ENCODE peak calls at places on chromosomes 12 and 14, in seven cellular contexts. E, F, W, K, B, J and X are unnamed samples. For H3K36me3, the result is how much of the 10 kb centered on the place peaks cover.

GRCh38 chr12:126773491-126773890 is 1493.5 kb upstream of the TMEM132C start:
- DNase-seq in J (no peak), F (no peak), W (peak), E (no peak), B (no peak), K (no peak), X (no peak)

GRCh38 chr14:33646692-33647260 is 304.1 kb downstream of the EGLN3 start:
- DNase-seq in J (no peak), W (no peak), K (no peak), B (no peak), F (no peak), E (no peak), X (no peak)

GRCh38 chr14:102910442-102910841 is 12.0 kb upstream of the AMN start:
- DNase-seq in B (peak), W (no peak), E (no peak), F (no peak), K (no peak), J (no peak), X (no peak)

GRCh38 chr14:88613552-88614010 is 50.7 kb downstream of the ZC3H14 start:
- DNase-seq in K (peak), J (no peak), E (peak), F (no peak), B (no peak), W (no peak), X (no peak)

GRCh38 chr14:68191567-68192321 is 372.2 kb downstream of the RAD51B start:
- DNase-seq in K (peak), W (no peak), J (no peak), F (no peak), E (no peak), B (no peak), X (no peak)

GRCh38 chr12:68932123-68932700 is 759 bp downstream of the CPM start:
- DNase-seq in E (no peak), B (no peak), J (no peak), K (no peak), W (no peak), F (no peak), X (no peak)

GRCh38 chr14:104248203-104249055 is 110.0 kb downstream of the KIF26A start:
- DNase-seq in W (no peak), E (peak), K (no peak), J (no peak), B (no peak), F (no peak), X (no peak)

GRCh38 chr12:57069522-57069921 is 9.1 kb downstream of the NEMP1 start:
- DNase-seq in E (peak), K (peak), J (no peak), F (no peak), B (no peak), W (no peak), X (peak)

GRCh38 chr14:51552768-51553426 is 98.8 kb upstream of the FRMD6 start:
- DNase-seq in J (no peak), B (no peak), K (peak), F (no peak), W (no peak), E (no peak), X (no peak)

GRCh38 chr12:85065816-85066482 is 29.8 kb downstream of the LRRIQ1 start:
- DNase-seq in B (no peak), E (no peak), W (no peak), J (no peak), K (no peak), F (no peak), X (no peak)

GRCh38 chr12:49549735-49550710 is 11.2 kb downstream of the KCNH3 start:
- DNase-seq in E (no peak), F (no peak), B (no peak), J (no peak), W (no peak), K (no peak), X (peak)

GRCh38 chr14:99413972-99414371 is 66.7 kb downstream of the SETD3 start:
- DNase-seq in J (no peak), B (no peak), K (no peak), F (no peak), W (no peak), E (no peak), X (no peak)

GRCh38 chr12:26833692-26834168 is 736 bp upstream of the ITPR2 start:
- DNase-seq in K (peak), E (peak), W (no peak), F (no peak), B (no peak), J (no peak), X (peak)

GRCh38 chr12:93146970-93147369 is 217.9 kb upstream of the EEA1 start:
- DNase-seq in K (no peak), B (no peak), W (no peak), E (no peak), F (no peak), J (no peak), X (no peak)

GRCh38 chr14:68363841-68364711 is 428.8 kb downstream of the ZFP36L1 start:
- DNase-seq in F (no peak), W (no peak), E (no peak), K (peak), B (peak), J (peak), X (peak)

GRCh38 chr12:124581792-124582424 is 14.5 kb upstream of the NCOR2 start:
- DNase-seq in J (peak), B (no peak), E (no peak), F (no peak), K (no peak), W (no peak), X (peak)

GRCh38 chr12:4355843-4356327 is 23.6 kb downstream of the FGF23 start:
- DNase-seq in E (no peak), W (no peak), K (peak), F (no peak), B (peak), J (no peak), X (peak)

GRCh38 chr12:51326762-51327439 is 2.9 kb upstream of the BIN2 start:
- DNase-seq in J (no peak), W (no peak), K (no peak), F (no peak), B (no peak), E (no peak), X (no peak)
- H3K27ac ChIP-seq in J (no peak), W (no peak), K (peak), F (no peak), B (no peak), E (peak), X (no peak)

GRCh38 chr12:41100572-41100971 is 87.5 kb upstream of the PDZRN4 start:
- DNase-seq in E (no peak), W (no peak), J (no peak), K (no peak), F (no peak), B (no peak), X (peak)
- H3K36me3 ChIP-seq in E (under half), W (under half), J (under half), K (under half), F (under half), B (under half), X (under half)

GRCh38 chr12:55037349-55037748 is 17.6 kb downstream of the NEUROD4 start:
- DNase-seq in E (no peak), K (peak), W (no peak), B (no peak), F (no peak), J (no peak), X (no peak)

GRCh38 chr12:55039761-55040160 is 20.0 kb downstream of the NEUROD4 start:
- DNase-seq in K (no peak), F (no peak), J (no peak), B (no peak), E (no peak), W (no peak), X (no peak)

GRCh38 chr12:55036326-55036725 is 16.6 kb downstream of the NEUROD4 start:
- DNase-seq in F (no peak), K (no peak), W (no peak), J (no peak), B (no peak), E (no peak), X (no peak)

GRCh38 chr12:55034218-55034617 is 14.4 kb downstream of the NEUROD4 start:
- DNase-seq in B (no peak), F (no peak), E (no peak), J (no peak), K (no peak), W (no peak), X (peak)
- H3K27ac ChIP-seq in B (no peak), F (no peak), E (no peak), J (no peak), K (no peak), W (no peak), X (no peak)

DNA sequence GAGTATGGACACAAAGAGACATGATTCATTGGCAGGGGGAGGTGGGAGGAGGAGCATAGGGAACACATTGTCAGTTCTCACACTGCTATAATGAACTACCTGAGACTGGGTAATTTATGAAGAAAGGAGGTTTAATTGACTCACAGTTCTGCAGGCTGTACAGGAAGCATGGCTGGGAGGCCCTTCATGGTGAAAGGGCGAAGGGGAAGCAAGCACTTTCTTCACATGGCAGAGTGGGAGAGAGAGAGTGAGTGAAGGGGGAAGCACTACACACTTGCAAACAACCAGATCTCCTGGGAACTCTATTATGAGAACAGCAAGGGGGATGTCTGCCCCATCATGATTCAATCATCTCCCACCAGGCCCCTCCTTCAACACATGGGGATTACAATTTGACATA is 391.8 kb downstream of the BMP4 start:
- DNase-seq in E (no peak), W (no peak), K (no peak), J (no peak), B (no peak), F (no peak), X (no peak)
- H3K36me3 ChIP-seq in E (under half), W (under half), K (under half), J (under half), B (under half), F (under half), X (under half)

GRCh38 chr14:90560529-90560928 is 163.7 kb downstream of the CALM1 start:
- DNase-seq in W (no peak), E (no peak), J (no peak), B (no peak), F (no peak), K (no peak), X (no peak)

GRCh38 chr14:90562652-90563051 is 165.8 kb downstream of the CALM1 start:
- DNase-seq in W (no peak), J (no peak), K (no peak), E (no peak), B (no peak), F (no peak), X (no peak)

GRCh38 chr14:90559811-90560492 is 163.1 kb downstream of the CALM1 start:
- DNase-seq in W (no peak), J (no peak), F (no peak), E (no peak), B (peak), K (no peak), X (no peak)

GRCh38 chr14:90561031-90561430 is 164.2 kb downstream of the CALM1 start:
- DNase-seq in W (no peak), J (no peak), B (peak), E (no peak), F (no peak), K (no peak), X (peak)

DNA sequence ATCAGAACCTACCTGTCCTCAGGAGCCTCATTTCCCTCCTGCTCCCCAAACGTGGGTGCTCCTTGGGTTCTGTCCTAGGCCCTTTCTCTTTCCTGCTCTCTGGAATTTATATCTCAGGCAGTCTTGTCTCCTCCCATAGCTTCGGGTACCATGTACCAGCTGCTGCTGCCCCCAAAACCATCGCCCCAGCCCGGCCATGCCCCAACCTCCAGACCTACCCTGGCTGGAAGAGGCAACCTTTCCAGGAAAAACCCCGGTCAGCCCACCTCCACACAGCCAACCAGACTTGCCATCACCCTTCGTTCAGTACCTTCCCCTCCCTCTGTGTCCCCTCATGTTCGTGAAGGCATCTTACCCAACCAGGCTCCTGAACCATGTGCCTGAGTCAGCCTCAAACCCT is 165.1 kb downstream of the CALM1 start:
- DNase-seq in E (no peak), W (no peak), K (no peak), F (no peak), B (peak), J (no peak), X (no peak)
- H3K27ac ChIP-seq in E (no peak), W (no peak), K (no peak), F (no peak), B (no peak), J (no peak), X (no peak)

GRCh38 chr12:107704056-107704455 is 18.5 kb downstream of the PWP1 start:
- DNase-seq in E (no peak), J (no peak), K (no peak), W (no peak), B (no peak), F (no peak), X (no peak)

GRCh38 chr12:107702106-107702505 is 16.5 kb downstream of the PWP1 start:
- DNase-seq in K (no peak), F (no peak), B (no peak), E (no peak), J (no peak), W (no peak), X (no peak)
- H3K36me3 ChIP-seq in K (under half), F (under half), B (under half), E (half or more), J (half or more), W (half or more), X (half or more)

GRCh38 chr12:24997496-24997895 is 48.6 kb upstream of the BCAT1 start:
- DNase-seq in B (no peak), W (no peak), E (no peak), F (no peak), J (no peak), K (no peak), X (no peak)
- H3K27ac ChIP-seq in B (no peak), W (no peak), E (peak), F (no peak), J (no peak), K (no peak), X (no peak)